ENCODE peak calls at places on chromosomes 2 and 18, in seven cellular contexts. Q is AG04450, B is aorta, W is Peyer's patch, T is sigmoid colon, F is IMR-90, K is adrenal gland. S is an unnamed sample.

GRCh38 chr18:76234559-76234958 is 260.5 kb downstream of the ZNF516 start:
- DNase-seq in Q (no peak), B (no peak), W (no peak), T (no peak), F (no peak), K (no peak), S (no peak)

GRCh38 chr18:26717123-26717522 is 148.4 kb downstream of the AQP4 start:
- DNase-seq in Q (no peak), B (no peak), W (no peak), T (no peak), F (no peak), K (no peak), S (no peak)

GRCh38 chr2:85522090-85522647 is 16.8 kb upstream of the MAT2A start:
- DNase-seq in Q (no peak), B (no peak), W (no peak), T (no peak), F (no peak), K (no peak), S (no peak)

GRCh38 chr2:200809506-200810251 is 2.0 kb upstream of the BZW1 start:
- DNase-seq in Q (no peak), B (no peak), W (no peak), T (no peak), F (peak; percentile 57), K (no peak), S (no peak)

GRCh38 chr2:72745679-72746368 is 80.0 kb downstream of the EXOC6B start:
- DNase-seq in Q (peak; percentile 42), B (no peak), W (no peak), T (no peak), F (peak; percentile 78), K (no peak), S (no peak)

GRCh38 chr2:109383505-109384307 is 230.1 kb downstream of the SEPTIN10 start:
- DNase-seq in Q (no peak), B (no peak), W (peak; percentile 13), T (peak; percentile 50), F (no peak), K (no peak), S (no peak)

GRCh38 chr2:101367508-101367907 is 19.8 kb downstream of the CREG2 start:
- DNase-seq in Q (no peak), B (no peak), W (no peak), T (no peak), F (no peak), K (no peak), S (no peak)

GRCh38 chr2:6526093-6526824 is 339.4 kb downstream of the CMPK2 start:
- DNase-seq in Q (no peak), B (no peak), W (no peak), T (no peak), F (no peak), K (no peak), S (no peak)

GRCh38 chr2:95023222-95023597 is 2.3 kb upstream of the MAL start:
- DNase-seq in Q (no peak), B (no peak), W (no peak), T (no peak), F (no peak), K (no peak), S (no peak)

GRCh38 chr2:127046579-127046978 is 60.4 kb downstream of the BIN1 start:
- DNase-seq in Q (no peak), B (no peak), W (peak; percentile 39), T (peak; percentile 40), F (no peak), K (no peak), S (peak; percentile 44)

GRCh38 chr2:49807689-49808088 is 653.4 kb upstream of the FSHR start:
- DNase-seq in Q (no peak), B (no peak), W (no peak), T (no peak), F (no peak), K (no peak), S (no peak)

GRCh38 chr18:26159353-26159752 is 25.7 kb downstream of the PSMA8 start:
- DNase-seq in Q (no peak), B (no peak), W (no peak), T (no peak), F (no peak), K (no peak), S (no peak)

GRCh38 chr18:6960656-6961055 is 156.9 kb downstream of the LAMA1 start:
- DNase-seq in Q (no peak), B (no peak), W (no peak), T (no peak), F (peak; percentile 65), K (no peak), S (no peak)

GRCh38 chr2:39659765-39660611 is 5.7 kb upstream of the TMEM178A start:
- DNase-seq in Q (no peak), B (no peak), W (no peak), T (no peak), F (peak; percentile 17), K (no peak), S (no peak)
- H3K27ac ChIP-seq in Q (no peak overlapping the region), B (no peak overlapping the region), W (no peak overlapping the region), T (no peak overlapping the region), F (no peak overlapping the region), K (no peak overlapping the region), S (no peak overlapping the region)

GRCh38 chr2:238847841-238848565 is at the start of gene TWIST2:
- DNase-seq in Q (peak; percentile 75), B (peak; percentile 91), W (peak; percentile 64), T (peak; percentile 96), F (peak; percentile 91), K (peak; percentile 46), S (peak; percentile 87)
- H3K27me3 ChIP-seq in Q (peaks cover 2% of the 10 kb centered on the region), B (no peaks in the 10 kb centered on the region), W (no peaks in the 10 kb centered on the region), T (no peaks in the 10 kb centered on the region), F (no peaks in the 10 kb centered on the region), K (peaks cover 42% of the 10 kb centered on the region), S (peaks cover 30% of the 10 kb centered on the region)

DNA sequence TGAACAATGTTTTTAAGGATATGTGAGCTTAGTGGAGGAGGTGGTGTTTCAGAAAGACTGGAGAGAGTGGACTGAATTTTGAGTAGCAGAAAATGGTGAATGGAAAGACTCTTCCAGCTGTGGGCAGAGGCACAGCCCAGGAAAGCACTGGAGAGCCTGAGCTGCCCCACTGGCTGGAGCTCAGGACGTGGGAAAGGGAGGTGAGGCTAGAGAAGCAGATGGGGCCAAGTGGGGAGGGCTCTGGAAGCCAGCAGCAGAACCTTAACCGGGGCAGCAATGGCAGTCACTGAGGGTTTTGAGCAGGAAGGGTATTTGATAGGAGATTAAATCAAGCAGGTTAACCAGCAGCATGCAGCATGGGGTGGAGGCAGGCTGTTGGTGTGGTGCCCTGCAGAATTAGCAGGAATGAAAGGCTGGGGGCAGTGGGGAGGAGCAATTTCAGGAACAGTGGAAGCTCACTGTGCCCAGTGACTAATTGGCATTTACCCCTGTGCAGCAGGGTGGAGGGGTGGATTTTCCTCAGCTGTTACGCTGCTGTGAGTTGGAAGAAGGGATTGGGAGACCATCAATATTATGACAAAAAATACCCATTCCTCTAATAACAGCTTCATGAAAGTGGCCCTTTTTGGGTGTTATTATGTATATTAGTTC is 136.2 kb downstream of the CERS6 start:
- DNase-seq in Q (no peak), B (no peak), W (no peak), T (no peak), F (no peak), K (no peak), S (no peak)
- H3K27ac ChIP-seq in Q (no peak overlapping the region), B (no peak overlapping the region), W (no peak overlapping the region), T (no peak overlapping the region), F (no peak overlapping the region), K (no peak overlapping the region), S (no peak overlapping the region)

GRCh38 chr2:174337337-174338154 is 2.8 kb downstream of the SP9 start:
- DNase-seq in Q (no peak), B (peak; percentile 47), W (peak; percentile 56), T (no peak), F (no peak), K (no peak), S (no peak)
- H3K27me3 ChIP-seq in Q (peaks cover 90% of the 10 kb centered on the region), B (no peaks in the 10 kb centered on the region), W (peaks cover 91% of the 10 kb centered on the region), T (peaks cover 90% of the 10 kb centered on the region), F (peaks cover 87% of the 10 kb centered on the region), K (peaks cover 99% of the 10 kb centered on the region), S (peaks cover 48% of the 10 kb centered on the region)

S was measured in psoas muscle.